ENCODE peak calls at places on chromosome 16, in six cellular contexts. P is IMR-90, M is H1, T is H9, Y is mesenchymal stem cell, O is trophoblast cell. B is an unnamed sample.

GRCh38 chr16:57606847-57607501 is 21.5 kb upstream of the ADGRG1 start:
- DNase-seq in Y (no peak), O (peak; percentile 97), P (no peak), T (no peak), M (no peak), B (no peak)

GRCh38 chr16:70704586-70704985 is 18.7 kb upstream of the MTSS2 start:
- DNase-seq in O (no peak), M (no peak), Y (no peak), P (no peak), T (no peak), B (no peak)

GRCh38 chr16:76947694-76948093 is 243.3 kb upstream of the MON1B start:
- DNase-seq in Y (no peak), T (no peak), P (no peak), M (no peak), O (no peak), B (no peak)

GRCh38 chr16:86665319-86665675 is 86.9 kb downstream of the FOXL1 start:
- DNase-seq in Y (peak; percentile 66), T (no peak), P (peak; percentile 86), M (no peak), O (no peak), B (no peak)

GRCh38 chr16:19710191-19710908 is 7.7 kb downstream of the KNOP1 start:
- DNase-seq in T (peak; percentile 41), O (no peak), Y (no peak), M (no peak), P (no peak), B (no peak)

GRCh38 chr16:13148836-13149235 is 247.4 kb downstream of the SHISA9 start:
- DNase-seq in P (no peak), M (no peak), Y (no peak), T (no peak), O (no peak), B (no peak)

GRCh38 chr16:81071816-81072215 is 5.2 kb downstream of the C16orf46 start:
- DNase-seq in P (peak; percentile 12), M (no peak), T (no peak), O (peak; percentile 57), Y (no peak), B (no peak)

GRCh38 chr16:78240459-78241222 is 141.2 kb downstream of the WWOX start:
- DNase-seq in O (peak; percentile 80), P (no peak), M (peak; percentile 42), Y (no peak), T (no peak), B (no peak)

GRCh38 chr16:5257462-5257861 is 159.9 kb upstream of the EEF2KMT start:
- DNase-seq in T (no peak), O (no peak), M (no peak), Y (no peak), P (no peak), B (no peak)

GRCh38 chr16:77679336-77679735 is 43.0 kb upstream of the NUDT7 start:
- DNase-seq in Y (no peak), M (no peak), O (no peak), T (no peak), P (no peak), B (no peak)

GRCh38 chr16:14405611-14406537 is 224.2 kb downstream of the PARN start:
- DNase-seq in O (no peak), P (no peak), Y (no peak), T (peak; percentile 96), M (peak; percentile 100), B (peak; percentile 20)

GRCh38 chr16:89700649-89701424 is 668 bp downstream of the SPATA2L start:
- DNase-seq in T (peak; percentile 73), P (peak; percentile 24), M (peak; percentile 76), O (peak; percentile 74), Y (peak; percentile 65), B (no peak)

GRCh38 chr16:57041182-57042156 is 50.9 kb upstream of the CPNE2 start:
- DNase-seq in M (no peak), P (no peak), O (no peak), Y (no peak), T (no peak), B (no peak)

GRCh38 chr16:22397459-22397858 is 23.0 kb upstream of the CDR2 start:
- DNase-seq in Y (peak; percentile 85), P (peak; percentile 96), O (peak; percentile 82), T (no peak), M (no peak), B (no peak)

GRCh38 chr16:50475170-50475569 is 73.0 kb upstream of the NKD1 start:
- DNase-seq in Y (no peak), T (no peak), M (no peak), O (no peak), P (no peak), B (no peak)

GRCh38 chr16:53052519-53053501 is at the start of gene CHD9NB:
- DNase-seq in Y (peak; percentile 89), P (peak; percentile 86), T (no peak), O (peak; percentile 27), M (no peak), B (no peak)

GRCh38 chr16:50038756-50039529 is 13.9 kb downstream of the CNEP1R1 start:
- DNase-seq in O (no peak), M (no peak), P (no peak), Y (no peak), T (no peak), B (no peak)

GRCh38 chr16:11321662-11322061 is 23.6 kb upstream of the RMI2 start:
- DNase-seq in Y (no peak), O (no peak), M (no peak), T (no peak), P (no peak), B (no peak)

GRCh38 chr16:27463741-27464662 is 62.0 kb downstream of the IL21R start:
- DNase-seq in Y (no peak), T (no peak), P (no peak), M (no peak), O (no peak), B (no peak)

GRCh38 chr16:50836121-50836541 is 94.2 kb downstream of the CYLD start:
- DNase-seq in Y (no peak), T (no peak), P (no peak), O (no peak), M (peak; percentile 17), B (no peak)

GRCh38 chr16:50580180-50580771 is 32.1 kb downstream of the NKD1 start:
- DNase-seq in P (no peak), O (no peak), T (no peak), Y (no peak), M (no peak), B (no peak)

GRCh38 chr16:81106826-81107503 is 10.8 kb upstream of the GCSH start:
- DNase-seq in O (peak; percentile 36), Y (no peak), P (no peak), M (no peak), T (no peak), B (no peak)

GRCh38 chr16:62225675-62226074 is 189.4 kb upstream of the CDH8 start:
- DNase-seq in P (no peak), M (peak; percentile 92), O (peak; percentile 23), Y (peak; percentile 88), T (peak; percentile 91), B (peak; percentile 17)
- H3K18ac ChIP-seq in P (no peak overlapping the region), M (no peak overlapping the region), O (no peak overlapping the region), Y (no peak overlapping the region), T (no peak overlapping the region), B (no peak overlapping the region)

GRCh38 chr16:67926181-67926742 is 5.4 kb downstream of the CTRL start:
- DNase-seq in O (no peak), M (no peak), T (no peak), Y (no peak), P (peak; percentile 30), B (no peak)

GRCh38 chr16:67923414-67924127 is 8.1 kb downstream of the CTRL start:
- DNase-seq in P (no peak), Y (no peak), T (no peak), O (no peak), M (no peak), B (no peak)

GRCh38 chr16:67922740-67923139 is 8.9 kb downstream of the CTRL start:
- DNase-seq in M (no peak), O (no peak), P (no peak), T (no peak), Y (no peak), B (no peak)

GRCh38 chr16:67922221-67922620 is 9.4 kb downstream of the CTRL start:
- DNase-seq in T (no peak), O (no peak), P (peak; percentile 25), M (no peak), Y (no peak), B (no peak)

GRCh38 chr16:67924140-67924906 is 7.3 kb downstream of the CTRL start:
- DNase-seq in P (no peak), O (no peak), M (no peak), Y (no peak), T (no peak), B (no peak)
- H2AFZ ChIP-seq in P (no peak overlapping the region), O (no peak overlapping the region), M (no peak overlapping the region), Y (no peak overlapping the region), T (no peak overlapping the region), B (no peak overlapping the region)

GRCh38 chr16:3356118-3356517 is 429 bp downstream of the OR2C1 start:
- DNase-seq in M (no peak), T (no peak), P (no peak), Y (no peak), O (no peak), B (no peak)
- H3K14ac ChIP-seq in M (no peak overlapping the region), T (no peak overlapping the region), P (no peak overlapping the region), Y (no peak overlapping the region), O (no peak overlapping the region), B (no peak overlapping the region)

GRCh38 chr16:49019826-49020401 is 261.7 kb downstream of the CBLN1 start:
- DNase-seq in M (peak; percentile 35), O (no peak), P (no peak), T (no peak), Y (no peak), B (no peak)

GRCh38 chr16:49021136-49021535 is 260.5 kb downstream of the CBLN1 start:
- DNase-seq in P (peak; percentile 7), T (no peak), O (no peak), Y (peak; percentile 1), M (peak; percentile 40), B (no peak)

GRCh38 chr16:49018259-49018931 is 263.2 kb downstream of the CBLN1 start:
- DNase-seq in O (no peak), T (no peak), P (no peak), M (peak; percentile 33), Y (no peak), B (no peak)

GRCh38 chr16:49020436-49020835 is 261.2 kb downstream of the CBLN1 start:
- DNase-seq in P (no peak), M (peak; percentile 37), T (no peak), Y (no peak), O (no peak), B (no peak)

GRCh38 chr16:49019081-49019633 is 262.5 kb downstream of the CBLN1 start:
- DNase-seq in O (no peak), P (peak; percentile 27), M (peak; percentile 51), T (peak; percentile 65), Y (no peak), B (peak; percentile 46)
- H3K18ac ChIP-seq in O (no peak overlapping the region), P (no peak overlapping the region), M (peak overlapping the region; percentile 21), T (no peak overlapping the region), Y (no peak overlapping the region), B (peak overlapping the region; percentile 15)

GRCh38 chr16:85102106-85102630 is 10.1 kb downstream of the CIBAR2 start:
- DNase-seq in Y (no peak), P (peak; percentile 38), M (no peak), T (no peak), O (no peak), B (no peak)

GRCh38 chr16:85105475-85105874 is 6.8 kb downstream of the CIBAR2 start:
- DNase-seq in T (no peak), M (no peak), O (no peak), P (no peak), Y (no peak), B (no peak)

GRCh38 chr16:85103096-85104079 is 8.9 kb downstream of the CIBAR2 start:
- DNase-seq in Y (no peak), M (no peak), P (no peak), O (no peak), T (no peak), B (no peak)

GRCh38 chr16:85104821-85105391 is 7.4 kb downstream of the CIBAR2 start:
- DNase-seq in P (no peak), T (no peak), M (no peak), Y (no peak), O (no peak), B (no peak)

GRCh38 chr16:85104147-85104546 is 8.1 kb downstream of the CIBAR2 start:
- DNase-seq in O (no peak), M (no peak), Y (no peak), P (no peak), T (no peak), B (no peak)
- H2AFZ ChIP-seq in O (no peak overlapping the region), M (no peak overlapping the region), Y (no peak overlapping the region), P (peak overlapping the region; percentile 35), T (no peak overlapping the region), B (no peak overlapping the region)

B was measured in neuronal stem cell.